ENCODE peak calls at places on chromosomes 12 and 14, in ten cellular contexts. L is naive thymus-derived CD4-positive, alpha-beta T cell; A is fibroblast of lung; O is epithelial cell of esophagus; V is right atrium auricular region; K is left cardiac atrium; W is A172; U is astrocyte; H is endothelial cell of umbilical vein; X is endothelial cell. G is an unnamed sample.

GRCh38 chr14:85991156-85991555 is 461.2 kb downstream of the FLRT2 start:
- DNase-seq in L (no peak), A (peak; percentile 5), O (peak; percentile 12), V (no peak), K (no peak), W (no peak), U (no peak), H (no peak), X (no peak), G (peak; percentile 83)

GRCh38 chr12:131832393-131833231 is 4.4 kb downstream of the MMP17 start:
- DNase-seq in L (no peak), A (no peak), O (no peak), V (no peak), K (peak; percentile 75), W (peak; percentile 57), U (no peak), H (no peak), X (no peak), G (no peak)

GRCh38 chr12:68303850-68304249 is 28.3 kb downstream of the MDM1 start:
- DNase-seq in L (no peak), A (no peak), O (no peak), V (peak; percentile 66), K (peak; percentile 41), W (no peak), U (no peak), H (no peak), X (no peak), G (peak; percentile 53)

GRCh38 chr12:9741726-9742125 is 8.8 kb upstream of the CLECL1 start:
- DNase-seq in L (peak; percentile 94), A (no peak), O (no peak), V (no peak), K (no peak), W (no peak), U (no peak), H (no peak), X (no peak), G (no peak)

GRCh38 chr12:51598156-51598555 is 7.1 kb downstream of the SCN8A start:
- DNase-seq in L (no peak), A (no peak), O (no peak), V (no peak), K (no peak), W (no peak), U (no peak), H (no peak), X (no peak), G (no peak)

GRCh38 chr12:22275847-22276246 is 58.7 kb downstream of the ST8SIA1 start:
- DNase-seq in L (no peak), A (peak; percentile 99), O (peak; percentile 100), V (peak; percentile 94), K (peak; percentile 86), W (peak; percentile 92), U (peak; percentile 98), H (peak; percentile 58), X (no peak), G (peak; percentile 100)

GRCh38 chr14:44507183-44507582 is at the start of gene FSCB:
- DNase-seq in L (no peak), A (no peak), O (no peak), V (no peak), K (no peak), W (no peak), U (no peak), H (no peak), X (no peak), G (no peak)

GRCh38 chr12:114931025-114931424 is 247.1 kb upstream of the TBX3 start:
- DNase-seq in L (no peak), A (no peak), O (no peak), V (no peak), K (no peak), W (no peak), U (no peak), H (no peak), X (no peak), G (no peak)

GRCh38 chr12:83434600-83434999 is 747.9 kb downstream of the TMTC2 start:
- DNase-seq in L (no peak), A (no peak), O (no peak), V (no peak), K (no peak), W (no peak), U (no peak), H (no peak), X (no peak), G (no peak)

GRCh38 chr12:91630906-91631305 is 448.3 kb upstream of the DCN start:
- DNase-seq in L (no peak), A (no peak), O (no peak), V (no peak), K (no peak), W (no peak), U (no peak), H (no peak), X (no peak), G (no peak)

GRCh38 chr12:121036810-121037326 is 2.2 kb downstream of the OASL start:
- DNase-seq in L (no peak), A (peak; percentile 83), O (peak; percentile 77), V (no peak), K (no peak), W (peak; percentile 76), U (peak; percentile 77), H (no peak), X (no peak), G (peak; percentile 97)

GRCh38 chr14:51097287-51097686 is 2.4 kb upstream of the TRIM9 start:
- DNase-seq in L (no peak), A (no peak), O (no peak), V (no peak), K (no peak), W (no peak), U (no peak), H (no peak), X (no peak), G (no peak)

GRCh38 chr12:4114986-4115385 is 158.6 kb upstream of the CCND2 start:
- DNase-seq in L (no peak), A (no peak), O (no peak), V (no peak), K (no peak), W (no peak), U (no peak), H (no peak), X (no peak), G (no peak)

GRCh38 chr12:64687816-64688599 is 71.2 kb downstream of the GNS start:
- DNase-seq in L (peak; percentile 42), A (peak; percentile 50), O (no peak), V (no peak), K (no peak), W (no peak), U (peak; percentile 35), H (no peak), X (no peak), G (no peak)

GRCh38 chr12:107320031-107320928 is 226.9 kb upstream of the CRY1 start:
- DNase-seq in L (peak; percentile 89), A (peak; percentile 76), O (peak; percentile 94), V (no peak), K (peak; percentile 28), W (no peak), U (peak; percentile 69), H (peak; percentile 14), X (peak; percentile 48), G (peak; percentile 56)

GRCh38 chr14:36096090-36096489 is 80.4 kb downstream of the PTCSC3 start:
- DNase-seq in L (no peak), A (peak; percentile 59), O (peak; percentile 90), V (no peak), K (no peak), W (no peak), U (peak; percentile 57), H (no peak), X (no peak), G (no peak)

GRCh38 chr12:65308601-65309071 is 30.2 kb downstream of the MSRB3 start:
- DNase-seq in L (no peak), A (peak; percentile 40), O (peak; percentile 41), V (no peak), K (no peak), W (peak; percentile 14), U (peak; percentile 20), H (peak; percentile 93), X (no peak), G (peak; percentile 51)

GRCh38 chr14:39218171-39218769 is 15.4 kb upstream of the MIA2 start:
- DNase-seq in L (no peak), A (peak; percentile 64), O (peak; percentile 85), V (no peak), K (no peak), W (peak; percentile 42), U (peak; percentile 49), H (peak; percentile 50), X (no peak), G (no peak)

G was measured in amniotic epithelial cell.